ENCODE peak calls at places on chromosomes 13 and 19, in ten cellular contexts. One of them, this sample, is unnamed. For H3K36me3, the result is how much of the 10 kb centered on the place peaks cover.

GRCh38 chr13:50845211-50845610 is 1.7 kb upstream of the DLEU7 start:
- DNase-seq in body of pancreas: no peak
- DNase-seq in tibial nerve: no peak
- DNase-seq in adrenal gland: no peak
- DNase-seq in testis: no peak
- DNase-seq in lung: no peak
- DNase-seq in breast epithelium: no peak
- DNase-seq in gastrocnemius medialis: no peak
- DNase-seq in psoas muscle: no peak
- DNase-seq in brain microvascular endothelial cell: no peak
- DNase-seq in this sample: no peak

GRCh38 chr19:22945560-22945959 is 57.4 kb downstream of the ZNF728 start:
- DNase-seq in lung: no peak
- DNase-seq in breast epithelium: no peak
- DNase-seq in tibial nerve: no peak
- DNase-seq in adrenal gland: no peak
- DNase-seq in body of pancreas: no peak
- DNase-seq in brain microvascular endothelial cell: no peak
- DNase-seq in testis: peak
- DNase-seq in psoas muscle: no peak
- DNase-seq in gastrocnemius medialis: no peak
- DNase-seq in this sample: no peak

GRCh38 chr13:45398862-45399261 is 19.3 kb downstream of the SLC25A30 start:
- DNase-seq in testis: no peak
- DNase-seq in body of pancreas: no peak
- DNase-seq in psoas muscle: no peak
- DNase-seq in tibial nerve: no peak
- DNase-seq in gastrocnemius medialis: peak
- DNase-seq in lung: no peak
- DNase-seq in breast epithelium: no peak
- DNase-seq in brain microvascular endothelial cell: no peak
- DNase-seq in adrenal gland: no peak
- DNase-seq in this sample: no peak

GRCh38 chr19:39261704-39262103 is 6.5 kb upstream of the IFNL2 start:
- DNase-seq in breast epithelium: no peak
- DNase-seq in tibial nerve: no peak
- DNase-seq in testis: no peak
- DNase-seq in lung: no peak
- DNase-seq in body of pancreas: no peak
- DNase-seq in brain microvascular endothelial cell: no peak
- DNase-seq in gastrocnemius medialis: no peak
- DNase-seq in psoas muscle: no peak
- DNase-seq in adrenal gland: no peak
- DNase-seq in this sample: no peak

GRCh38 chr19:7444042-7444441 is 44.8 kb downstream of the PEX11G start:
- DNase-seq in breast epithelium: no peak
- DNase-seq in body of pancreas: no peak
- DNase-seq in lung: no peak
- DNase-seq in psoas muscle: no peak
- DNase-seq in gastrocnemius medialis: no peak
- DNase-seq in testis: no peak
- DNase-seq in tibial nerve: no peak
- DNase-seq in adrenal gland: no peak
- DNase-seq in brain microvascular endothelial cell: no peak
- DNase-seq in this sample: no peak

GRCh38 chr19:55676889-55677505 is 2.0 kb downstream of the EPN1 start:
- DNase-seq in body of pancreas: no peak
- DNase-seq in gastrocnemius medialis: no peak
- DNase-seq in adrenal gland: no peak
- DNase-seq in brain microvascular endothelial cell: no peak
- DNase-seq in breast epithelium: no peak
- DNase-seq in testis: no peak
- DNase-seq in tibial nerve: no peak
- DNase-seq in lung: no peak
- DNase-seq in psoas muscle: no peak
- DNase-seq in this sample: no peak

GRCh38 chr19:47324502-47324901 is 7.5 kb upstream of the C5AR2 start:
- DNase-seq in lung: peak
- DNase-seq in brain microvascular endothelial cell: no peak
- DNase-seq in breast epithelium: peak
- DNase-seq in psoas muscle: no peak
- DNase-seq in testis: no peak
- DNase-seq in adrenal gland: peak
- DNase-seq in gastrocnemius medialis: peak
- DNase-seq in tibial nerve: peak
- DNase-seq in body of pancreas: no peak
- DNase-seq in this sample: no peak

GRCh38 chr13:105847532-105848295 is 687.7 kb downstream of the EFNB2 start:
- DNase-seq in psoas muscle: no peak
- DNase-seq in breast epithelium: no peak
- DNase-seq in lung: no peak
- DNase-seq in body of pancreas: no peak
- DNase-seq in tibial nerve: no peak
- DNase-seq in brain microvascular endothelial cell: no peak
- DNase-seq in gastrocnemius medialis: no peak
- DNase-seq in testis: no peak
- DNase-seq in adrenal gland: no peak
- DNase-seq in this sample: no peak

GRCh38 chr19:19232231-19232630 is 20.5 kb downstream of the NCAN start:
- DNase-seq in psoas muscle: no peak
- DNase-seq in breast epithelium: no peak
- DNase-seq in body of pancreas: no peak
- DNase-seq in testis: no peak
- DNase-seq in lung: no peak
- DNase-seq in adrenal gland: no peak
- DNase-seq in tibial nerve: no peak
- DNase-seq in brain microvascular endothelial cell: no peak
- DNase-seq in gastrocnemius medialis: no peak
- DNase-seq in this sample: peak

GRCh38 chr19:815079-815774 is 6.5 kb downstream of the PLPPR3 start:
- DNase-seq in psoas muscle: no peak
- DNase-seq in breast epithelium: no peak
- DNase-seq in tibial nerve: no peak
- DNase-seq in body of pancreas: no peak
- DNase-seq in lung: no peak
- DNase-seq in brain microvascular endothelial cell: no peak
- DNase-seq in testis: no peak
- DNase-seq in gastrocnemius medialis: no peak
- DNase-seq in adrenal gland: no peak
- DNase-seq in this sample: no peak

GRCh38 chr13:78603240-78603947 is at the start of gene POU4F1:
- DNase-seq in psoas muscle: peak
- DNase-seq in gastrocnemius medialis: no peak
- DNase-seq in tibial nerve: no peak
- DNase-seq in brain microvascular endothelial cell: no peak
- DNase-seq in testis: peak
- DNase-seq in breast epithelium: no peak
- DNase-seq in lung: no peak
- DNase-seq in body of pancreas: no peak
- DNase-seq in adrenal gland: no peak
- DNase-seq in this sample: peak

GRCh38 chr13:27161980-27162379 is 9.6 kb downstream of the USP12 start:
- DNase-seq in breast epithelium: no peak
- DNase-seq in adrenal gland: no peak
- DNase-seq in gastrocnemius medialis: no peak
- DNase-seq in testis: no peak
- DNase-seq in lung: no peak
- DNase-seq in body of pancreas: no peak
- DNase-seq in psoas muscle: no peak
- DNase-seq in tibial nerve: no peak
- DNase-seq in brain microvascular endothelial cell: no peak
- DNase-seq in this sample: no peak

GRCh38 chr19:33902802-33903488 is 106.3 kb downstream of the KCTD15 start:
- DNase-seq in psoas muscle: no peak
- DNase-seq in brain microvascular endothelial cell: no peak
- DNase-seq in body of pancreas: peak
- DNase-seq in gastrocnemius medialis: no peak
- DNase-seq in tibial nerve: no peak
- DNase-seq in breast epithelium: no peak
- DNase-seq in lung: no peak
- DNase-seq in testis: no peak
- DNase-seq in adrenal gland: no peak
- DNase-seq in this sample: no peak

GRCh38 chr19:44548736-44549135 is 19.3 kb upstream of the CEACAM20 start:
- DNase-seq in testis: no peak
- DNase-seq in lung: peak
- DNase-seq in breast epithelium: no peak
- DNase-seq in body of pancreas: no peak
- DNase-seq in brain microvascular endothelial cell: peak
- DNase-seq in gastrocnemius medialis: no peak
- DNase-seq in adrenal gland: no peak
- DNase-seq in tibial nerve: no peak
- DNase-seq in psoas muscle: no peak
- DNase-seq in this sample: no peak

GRCh38 chr19:51093510-51094345 is 11.0 kb upstream of the KLK14 start:
- DNase-seq in tibial nerve: no peak
- DNase-seq in brain microvascular endothelial cell: no peak
- DNase-seq in lung: no peak
- DNase-seq in body of pancreas: no peak
- DNase-seq in gastrocnemius medialis: no peak
- DNase-seq in testis: no peak
- DNase-seq in adrenal gland: no peak
- DNase-seq in breast epithelium: no peak
- DNase-seq in psoas muscle: no peak
- DNase-seq in this sample: no peak

GRCh38 chr19:5257155-5258045 is 83.2 kb downstream of the PTPRS start:
- DNase-seq in lung: no peak
- DNase-seq in adrenal gland: no peak
- DNase-seq in tibial nerve: no peak
- DNase-seq in brain microvascular endothelial cell: no peak
- DNase-seq in body of pancreas: no peak
- DNase-seq in breast epithelium: no peak
- DNase-seq in gastrocnemius medialis: no peak
- DNase-seq in psoas muscle: no peak
- DNase-seq in testis: no peak
- DNase-seq in this sample: no peak
- H3K36me3 ChIP-seq in lung: under half
- H3K36me3 ChIP-seq in adrenal gland: under half
- H3K36me3 ChIP-seq in tibial nerve: under half
- H3K36me3 ChIP-seq in brain microvascular endothelial cell: under half
- H3K36me3 ChIP-seq in body of pancreas: under half
- H3K36me3 ChIP-seq in breast epithelium: under half
- H3K36me3 ChIP-seq in gastrocnemius medialis: under half
- H3K36me3 ChIP-seq in psoas muscle: under half
- H3K36me3 ChIP-seq in testis: under half
- H3K36me3 ChIP-seq in this sample: half or more

GRCh38 chr19:53809518-53810186 is 14.5 kb downstream of the NLRP12 start:
- DNase-seq in psoas muscle: no peak
- DNase-seq in adrenal gland: peak
- DNase-seq in testis: no peak
- DNase-seq in gastrocnemius medialis: no peak
- DNase-seq in body of pancreas: no peak
- DNase-seq in lung: no peak
- DNase-seq in tibial nerve: no peak
- DNase-seq in breast epithelium: no peak
- DNase-seq in brain microvascular endothelial cell: no peak
- DNase-seq in this sample: peak
- TF ChIP-seq CTCF in psoas muscle: no peak
- TF ChIP-seq CTCF in adrenal gland: no peak
- TF ChIP-seq CTCF in testis: no peak
- TF ChIP-seq CTCF in gastrocnemius medialis: no peak
- TF ChIP-seq CTCF in body of pancreas: no peak
- TF ChIP-seq CTCF in lung: no peak
- TF ChIP-seq CTCF in tibial nerve: no peak
- TF ChIP-seq CTCF in breast epithelium: no peak
- TF ChIP-seq CTCF in brain microvascular endothelial cell: peak
- TF ChIP-seq CTCF in this sample: peak

DNA sequence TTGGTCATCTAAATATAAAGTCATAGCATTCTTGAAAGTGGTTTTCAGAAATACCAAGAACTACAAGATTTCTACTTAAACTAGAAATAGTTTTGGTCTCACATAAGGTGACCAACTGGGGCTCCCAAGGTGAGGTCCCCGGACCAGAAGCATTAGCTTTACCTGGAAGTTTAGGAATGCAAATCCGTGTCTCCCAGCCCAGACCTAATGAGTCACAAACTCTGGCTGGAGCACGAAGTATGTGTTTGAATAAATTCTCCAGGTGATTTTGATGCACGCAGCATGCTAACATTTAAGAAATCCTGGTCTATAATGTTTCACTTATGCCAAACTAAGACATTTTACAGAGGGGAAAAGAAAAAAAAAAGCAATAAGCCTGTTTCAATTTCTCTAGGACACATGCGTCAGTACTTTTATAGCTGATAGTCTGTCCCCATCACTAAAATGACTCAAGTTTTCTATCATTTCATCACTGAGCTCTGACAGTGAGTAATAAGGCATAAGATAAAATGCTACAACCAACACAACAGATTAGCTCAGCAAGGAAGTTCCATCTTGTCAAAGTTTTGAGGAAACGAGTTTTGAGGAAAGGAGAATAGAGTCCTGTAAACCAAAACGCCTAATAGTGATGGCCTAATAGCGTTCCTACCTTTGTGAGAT is 144.9 kb downstream of the LACC1 start:
- DNase-seq in breast epithelium: no peak
- DNase-seq in brain microvascular endothelial cell: no peak
- DNase-seq in testis: no peak
- DNase-seq in gastrocnemius medialis: no peak
- DNase-seq in lung: no peak
- DNase-seq in body of pancreas: no peak
- DNase-seq in adrenal gland: no peak
- DNase-seq in tibial nerve: no peak
- DNase-seq in psoas muscle: no peak
- DNase-seq in this sample: no peak
- H3K27ac ChIP-seq in breast epithelium: no peak
- H3K27ac ChIP-seq in brain microvascular endothelial cell: no peak
- H3K27ac ChIP-seq in testis: no peak
- H3K27ac ChIP-seq in gastrocnemius medialis: no peak
- H3K27ac ChIP-seq in lung: no peak
- H3K27ac ChIP-seq in body of pancreas: no peak
- H3K27ac ChIP-seq in adrenal gland: no peak
- H3K27ac ChIP-seq in tibial nerve: no peak
- H3K27ac ChIP-seq in psoas muscle: no peak
- H3K27ac ChIP-seq in this sample: no peak

GRCh38 chr19:49109051-49109450 is 5.1 kb upstream of the LIN7B start:
- DNase-seq in tibial nerve: no peak
- DNase-seq in gastrocnemius medialis: no peak
- DNase-seq in lung: no peak
- DNase-seq in breast epithelium: no peak
- DNase-seq in body of pancreas: no peak
- DNase-seq in brain microvascular endothelial cell: no peak
- DNase-seq in psoas muscle: no peak
- DNase-seq in adrenal gland: no peak
- DNase-seq in testis: no peak
- DNase-seq in this sample: no peak
- H3K36me3 ChIP-seq in tibial nerve: under half
- H3K36me3 ChIP-seq in gastrocnemius medialis: half or more
- H3K36me3 ChIP-seq in lung: under half
- H3K36me3 ChIP-seq in breast epithelium: under half
- H3K36me3 ChIP-seq in body of pancreas: under half
- H3K36me3 ChIP-seq in brain microvascular endothelial cell: half or more
- H3K36me3 ChIP-seq in psoas muscle: under half
- H3K36me3 ChIP-seq in adrenal gland: half or more
- H3K36me3 ChIP-seq in testis: under half
- H3K36me3 ChIP-seq in this sample: half or more

DNA sequence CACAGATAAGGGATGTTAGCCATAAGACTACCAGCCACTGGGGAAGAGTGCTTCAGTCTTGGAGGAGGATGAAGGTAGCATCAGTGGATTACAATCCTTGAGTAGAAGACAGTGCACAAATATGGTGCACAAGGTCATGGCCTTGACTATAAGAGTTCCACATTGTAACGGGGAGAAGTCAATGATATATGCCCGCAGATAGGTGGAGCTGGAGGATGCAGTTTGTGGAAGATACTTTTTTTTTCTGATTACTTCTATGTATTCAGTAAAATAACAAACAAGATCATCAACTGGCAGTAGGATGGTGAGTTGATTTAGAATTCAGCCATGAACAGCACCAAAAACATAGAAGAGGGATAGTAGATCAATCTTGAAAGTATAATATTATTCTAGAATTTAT is 926.8 kb upstream of the MIR17HG start:
- DNase-seq in brain microvascular endothelial cell: no peak
- DNase-seq in body of pancreas: no peak
- DNase-seq in breast epithelium: no peak
- DNase-seq in lung: no peak
- DNase-seq in psoas muscle: no peak
- DNase-seq in tibial nerve: no peak
- DNase-seq in testis: no peak
- DNase-seq in adrenal gland: no peak
- DNase-seq in gastrocnemius medialis: no peak
- DNase-seq in this sample: no peak
- TF ChIP-seq CTCF in brain microvascular endothelial cell: peak
- TF ChIP-seq CTCF in body of pancreas: no peak
- TF ChIP-seq CTCF in breast epithelium: no peak
- TF ChIP-seq CTCF in lung: no peak
- TF ChIP-seq CTCF in psoas muscle: no peak
- TF ChIP-seq CTCF in tibial nerve: no peak
- TF ChIP-seq CTCF in testis: no peak
- TF ChIP-seq CTCF in adrenal gland: no peak
- TF ChIP-seq CTCF in gastrocnemius medialis: no peak
- TF ChIP-seq CTCF in this sample: peak